ENCODE peak calls at places on chromosomes 3 and 15, in six cellular contexts. W, S, R, N, K and J are unnamed samples. For H3K9me3, the result is how much of the 10 kb centered on the place peaks cover.

GRCh38 chr3:153373571-153373970 is 211.5 kb downstream of the RAP2B start:
- DNase-seq in S (no peak), N (peak), W (no peak), K (no peak), R (no peak), J (no peak)

GRCh38 chr15:78393137-78393536 is 44.9 kb upstream of the IREB2 start:
- DNase-seq in R (no peak), N (no peak), K (no peak), W (no peak), S (no peak), J (no peak)

GRCh38 chr3:119695480-119695879 is 7.3 kb upstream of the CFAP91 start:
- DNase-seq in K (no peak), S (no peak), W (no peak), R (no peak), N (peak), J (no peak)

GRCh38 chr15:51025454-51025846 is 69.3 kb downstream of the TNFAIP8L3 start:
- DNase-seq in K (no peak), N (no peak), S (no peak), W (no peak), R (no peak), J (no peak)

GRCh38 chr3:45793482-45794176 is 2.7 kb downstream of the SLC6A20 start:
- DNase-seq in N (no peak), K (no peak), R (no peak), W (no peak), S (no peak), J (peak)

GRCh38 chr3:177427096-177427495 is 229.8 kb upstream of the TBL1XR1 start:
- DNase-seq in S (no peak), W (no peak), N (no peak), K (no peak), R (no peak), J (no peak)

GRCh38 chr3:179719048-179719734 is 66.4 kb downstream of the USP13 start:
- DNase-seq in K (no peak), W (no peak), N (no peak), R (no peak), S (no peak), J (no peak)

GRCh38 chr15:89632563-89633430 is 22.5 kb downstream of the KIF7 start:
- DNase-seq in N (no peak), R (no peak), K (no peak), S (no peak), W (no peak), J (no peak)

GRCh38 chr3:107796786-107797185 is 274.0 kb downstream of the BBX start:
- DNase-seq in W (no peak), K (peak), N (peak), S (no peak), R (no peak), J (peak)

GRCh38 chr15:34613997-34614396 is 30.5 kb upstream of the GOLGA8B start:
- DNase-seq in R (no peak), S (no peak), N (no peak), W (no peak), K (no peak), J (no peak)

GRCh38 chr3:48466386-48467109 is 20.0 kb downstream of the ATRIP start:
- DNase-seq in R (peak), K (no peak), S (no peak), N (no peak), W (peak), J (peak)

GRCh38 chr3:170296703-170297102 is 60.8 kb upstream of the SKIL start:
- DNase-seq in K (no peak), W (no peak), S (no peak), R (no peak), N (no peak), J (no peak)

GRCh38 chr3:171468296-171468906 is 8.2 kb upstream of the TNIK start:
- DNase-seq in K (no peak), R (no peak), S (no peak), N (no peak), W (no peak), J (no peak)

GRCh38 chr15:98609144-98609852 is 39.0 kb upstream of the IGF1R start:
- DNase-seq in R (no peak), K (no peak), S (peak), W (no peak), N (peak), J (no peak)

GRCh38 chr3:96813820-96814580 is 394 bp upstream of the EPHA6 start:
- DNase-seq in S (peak), K (peak), N (peak), W (peak), R (peak), J (peak)

GRCh38 chr3:11212301-11212613 is 58.0 kb downstream of the HRH1 start:
- DNase-seq in W (no peak), R (peak), S (no peak), K (no peak), N (peak), J (no peak)

GRCh38 chr3:78204977-78205376 is 1165.1 kb downstream of the ROBO2 start:
- DNase-seq in K (peak), S (no peak), R (no peak), N (peak), W (no peak), J (no peak)

GRCh38 chr15:42034628-42035177 is 13.9 kb upstream of the PLA2G4E start:
- DNase-seq in W (no peak), S (no peak), R (no peak), K (no peak), N (no peak), J (no peak)

GRCh38 chr15:58070801-58071418 is 5.4 kb upstream of the ALDH1A2 start:
- DNase-seq in W (peak), S (peak), N (peak), R (peak), K (peak), J (peak)

GRCh38 chr3:57637391-57637790 is 40.2 kb upstream of the ARF4 start:
- DNase-seq in K (no peak), N (peak), R (no peak), W (no peak), S (no peak), J (no peak)

GRCh38 chr3:152400912-152401311 is 132.2 kb downstream of the MBNL1 start:
- DNase-seq in R (no peak), N (peak), S (no peak), K (no peak), W (no peak), J (no peak)

GRCh38 chr3:148433665-148434064 is 264.0 kb upstream of the AGTR1 start:
- DNase-seq in R (no peak), W (no peak), K (no peak), N (no peak), S (no peak), J (no peak)

GRCh38 chr3:13657660-13658435 is 108.9 kb downstream of the FBLN2 start:
- DNase-seq in R (no peak), S (no peak), K (no peak), W (peak), N (peak), J (peak)

GRCh38 chr3:33883538-33884203 is 85.2 kb downstream of the PDCD6IP start:
- DNase-seq in K (peak), N (peak), S (no peak), R (no peak), W (no peak), J (peak)

GRCh38 chr3:120498947-120499346 is 48.2 kb upstream of the FSTL1 start:
- DNase-seq in R (peak), K (no peak), N (peak), W (no peak), S (no peak), J (no peak)

GRCh38 chr3:77052733-77053680 is 13.1 kb downstream of the ROBO2 start:
- DNase-seq in S (no peak), N (no peak), W (no peak), R (no peak), K (no peak), J (no peak)
- TF ChIP-seq POLR2A in S (no peak), N (no peak), W (no peak), R (no peak), K (no peak), J (no peak)

DNA sequence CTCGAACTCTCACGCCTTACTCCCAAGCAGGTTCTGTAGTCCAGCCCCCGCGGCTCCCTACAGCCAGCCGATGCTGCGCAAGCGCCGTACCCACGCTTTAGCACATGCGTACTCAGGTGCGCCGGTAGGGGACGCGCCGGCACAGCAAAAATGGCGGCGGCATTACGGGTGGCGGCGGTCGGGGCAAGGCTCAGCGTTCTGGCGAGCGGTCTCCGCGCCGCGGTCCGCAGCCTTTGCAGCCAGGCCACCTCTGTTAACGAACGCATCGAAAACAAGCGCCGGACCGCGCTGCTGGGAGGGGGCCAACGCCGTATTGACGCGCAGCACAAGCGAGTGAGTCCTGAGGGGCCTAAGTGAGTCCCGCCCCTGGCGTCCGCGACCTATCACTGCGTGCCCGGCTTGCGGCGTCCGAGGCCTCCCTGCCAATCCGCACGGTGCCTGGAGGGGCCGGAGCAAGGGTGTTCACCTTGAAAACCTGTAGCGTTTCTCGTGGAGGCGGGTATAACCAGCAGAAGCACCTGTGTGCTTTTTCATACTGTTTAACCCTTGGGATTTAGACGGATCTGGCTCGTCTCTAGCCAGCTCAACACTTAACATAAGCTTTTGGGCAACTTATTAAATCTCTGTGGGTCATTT is at the start of gene PCCB:
- DNase-seq in S (peak), N (peak), K (peak), R (peak), W (peak), J (peak)
- H3K9me3 ChIP-seq in S (under half), N (under half), K (under half), R (under half), W (under half), J (under half)

GRCh38 chr3:101827211-101828174 is 21.8 kb upstream of the NFKBIZ start:
- DNase-seq in R (peak), K (peak), N (peak), S (peak), W (peak), J (peak)
- TF ChIP-seq POLR2A in R (peak), K (no peak), N (peak), S (peak), W (no peak), J (peak)

DNA sequence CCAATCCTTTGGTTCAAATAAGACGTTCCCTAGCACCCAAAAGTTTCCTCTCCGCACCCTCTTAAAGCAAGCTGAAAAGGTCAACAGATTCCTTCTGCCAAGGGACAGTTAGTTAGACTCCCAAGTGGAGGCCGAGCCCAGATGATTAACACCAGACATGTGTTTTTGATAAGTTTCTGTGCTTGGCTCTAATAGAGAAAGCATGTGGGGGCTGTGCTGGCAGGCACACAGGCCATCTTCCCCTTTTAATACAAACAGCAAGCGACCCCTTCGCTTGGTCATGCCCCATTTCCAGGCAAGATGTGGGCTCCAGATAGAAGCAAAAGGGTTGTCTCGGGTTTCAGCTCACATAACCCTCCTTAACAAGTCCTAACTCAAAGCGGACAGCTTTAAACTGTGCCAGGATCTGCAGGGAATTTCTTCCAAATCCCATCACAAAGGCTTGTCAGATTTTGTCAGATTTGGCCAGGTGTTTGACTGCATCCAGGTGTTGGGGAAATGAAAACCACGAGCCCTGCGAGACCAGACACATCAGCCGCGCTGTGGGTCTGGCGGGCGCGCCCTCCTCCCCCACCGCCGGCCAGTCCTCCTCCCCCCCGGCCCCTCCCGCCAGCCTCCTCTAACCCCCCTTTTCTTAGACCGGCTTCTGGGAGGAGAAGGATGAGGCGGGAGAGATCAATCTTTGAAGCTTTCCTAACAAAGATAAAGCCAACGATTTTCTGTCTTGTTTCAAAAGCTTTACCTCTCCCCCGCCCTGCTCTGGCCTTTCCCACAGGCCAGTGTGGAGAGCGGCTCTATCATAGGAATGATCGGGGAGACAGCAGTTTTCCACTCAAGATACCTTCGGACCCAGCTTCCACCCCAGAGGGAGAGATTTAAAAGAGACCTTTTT is 3.4 kb downstream of the HES1 start:
- DNase-seq in N (peak), R (peak), W (peak), S (no peak), K (peak), J (no peak)
- H3K9me3 ChIP-seq in N (under half), R (under half), W (under half), S (under half), K (under half), J (under half)

GRCh38 chr3:72426618-72427397 is 421.4 kb downstream of the SHQ1 start:
- DNase-seq in S (no peak), R (no peak), W (no peak), N (no peak), K (peak), J (no peak)
- TF ChIP-seq POLR2A in S (no peak), R (no peak), W (no peak), N (no peak), K (no peak), J (no peak)

GRCh38 chr3:31645233-31645632 is 112.5 kb downstream of the STT3B start:
- DNase-seq in R (no peak), K (no peak), S (no peak), N (peak), W (no peak), J (no peak)

GRCh38 chr3:31653464-31653863 is 120.7 kb downstream of the STT3B start:
- DNase-seq in K (peak), S (no peak), W (no peak), R (no peak), N (no peak), J (no peak)

GRCh38 chr3:31652296-31652695 is 119.6 kb downstream of the STT3B start:
- DNase-seq in N (no peak), S (no peak), R (no peak), W (no peak), K (no peak), J (no peak)

DNA sequence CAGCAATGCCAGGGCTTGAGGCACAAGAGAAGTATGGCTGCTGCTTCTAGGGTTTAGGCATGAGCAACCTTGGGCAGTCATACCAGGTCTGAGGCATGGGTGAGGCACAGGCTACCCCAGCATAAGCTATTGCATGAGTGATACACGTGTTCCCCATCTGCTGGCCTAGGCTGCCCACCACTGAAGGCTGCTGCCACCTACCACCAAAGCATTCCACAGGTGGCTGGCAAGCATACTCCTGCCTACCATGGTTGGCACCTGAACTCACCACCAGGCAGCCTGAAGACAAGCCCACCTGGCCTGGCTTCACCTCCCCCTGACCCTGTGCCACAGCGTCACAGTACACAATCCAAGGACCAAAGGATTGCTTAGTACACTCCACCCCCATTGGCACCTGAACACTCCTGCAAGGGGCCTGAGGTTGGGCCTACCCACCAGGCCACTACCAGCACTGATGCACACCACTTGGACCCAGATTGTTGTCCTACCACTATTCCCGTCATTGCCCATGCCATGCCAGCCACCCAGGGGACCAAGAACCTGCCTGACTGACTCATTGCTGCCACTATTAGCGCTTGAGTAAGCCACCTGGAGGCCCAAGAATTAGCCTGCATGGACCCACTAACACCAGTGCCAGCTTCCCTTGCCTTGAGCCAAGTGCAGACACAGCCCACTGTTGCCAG is 115.7 kb downstream of the STT3B start:
- DNase-seq in N (no peak), K (no peak), R (no peak), S (no peak), W (no peak), J (no peak)
- H3K9me3 ChIP-seq in N (under half), K (under half), R (under half), S (under half), W (under half), J (under half)